ENCODE peak calls at places on chromosomes 11 and 22, in ten cellular contexts. T is ureter; N is NCI-H1092 treated with DMSO at 0.1 percent for 48 hours; R is GM03348; Q is HL-60; L is fibroblast of villous mesenchyme; J is NCI-H1417 treated with DMSO at 0.1 percent for 48 hours; C is body of pancreas; W is left ventricle myocardium inferior; X is stimulated activated CD8-positive, alpha-beta memory T cell treated with anti-CD3 and anti-CD28 coated beads, Interleukin-7, amount 100 ng/mL, for 48 hours. Z is an unnamed sample.

GRCh38 chr22:47846206-47846605 is 1083.8 kb downstream of the TBC1D22A start:
- DNase-seq in C (no peak), L (no peak), Q (no peak), R (no peak), J (no peak), N (no peak), T (no peak), X (no peak), W (no peak), Z (no peak)

GRCh38 chr11:10382518-10382917 is 72.5 kb upstream of the AMPD3 start:
- DNase-seq in X (no peak), N (no peak), T (peak; percentile 17), J (no peak), R (peak; percentile 46), W (no peak), C (no peak), L (no peak), Q (no peak), Z (no peak)

GRCh38 chr11:27718346-27718852 is 18.1 kb upstream of the BDNF start:
- DNase-seq in L (peak; percentile 97), J (no peak), N (peak; percentile 67), Q (no peak), C (peak; percentile 37), X (no peak), T (peak; percentile 47), R (peak; percentile 93), W (no peak), Z (no peak)

GRCh38 chr11:129728571-129728970 is 87.1 kb upstream of the TMEM45B start:
- DNase-seq in C (peak; percentile 29), R (no peak), Q (no peak), X (no peak), W (no peak), L (no peak), T (no peak), J (peak; percentile 88), N (peak; percentile 82), Z (no peak)

GRCh38 chr11:94638278-94638901 is 71.2 kb downstream of the PIWIL4 start:
- DNase-seq in X (no peak), Q (no peak), N (no peak), C (no peak), W (no peak), R (peak; percentile 36), T (no peak), J (no peak), L (no peak), Z (no peak)

GRCh38 chr22:26556904-26557303 is 33.0 kb downstream of the TPST2 start:
- DNase-seq in J (no peak), Q (no peak), C (peak; percentile 96), R (no peak), W (no peak), T (no peak), L (no peak), X (no peak), N (no peak), Z (no peak)

GRCh38 chr11:70616317-70616716 is 218.0 kb downstream of the CTTN start:
- DNase-seq in W (no peak), X (no peak), R (no peak), N (no peak), L (no peak), C (no peak), Q (no peak), J (no peak), T (no peak), Z (no peak)

GRCh38 chr11:87359401-87359800 is 321.7 kb downstream of the TMEM135 start:
- DNase-seq in J (peak; percentile 60), X (no peak), N (peak; percentile 22), Q (no peak), R (no peak), C (no peak), T (no peak), L (no peak), W (no peak), Z (no peak)

GRCh38 chr11:71342951-71343827 is 90.8 kb upstream of the SHANK2 start:
- DNase-seq in Q (no peak), X (peak; percentile 8), N (peak; percentile 47), W (no peak), C (peak; percentile 74), T (no peak), L (peak; percentile 26), R (peak; percentile 78), J (no peak), Z (no peak)

GRCh38 chr11:61377461-61378160 is 14.8 kb upstream of the TMEM216 start:
- DNase-seq in R (peak; percentile 37), T (no peak), N (no peak), L (peak; percentile 37), X (no peak), Q (no peak), W (no peak), C (no peak), J (no peak), Z (no peak)

GRCh38 chr22:46055176-46055850 is 78.4 kb upstream of the WNT7B start:
- DNase-seq in C (peak; percentile 77), L (no peak), J (no peak), N (no peak), X (no peak), T (no peak), W (peak; percentile 63), R (no peak), Q (no peak), Z (no peak)

GRCh38 chr11:64561984-64562722 is 28.9 kb upstream of the SLC22A12 start:
- DNase-seq in L (no peak), Q (no peak), N (no peak), J (no peak), C (no peak), W (no peak), X (no peak), R (no peak), T (no peak), Z (no peak)

GRCh38 chr11:118618991-118619375 is 11.6 kb downstream of the PHLDB1 start:
- DNase-seq in T (no peak), J (no peak), Q (no peak), L (peak; percentile 88), X (no peak), R (peak; percentile 85), N (no peak), C (no peak), W (peak; percentile 64), Z (no peak)

GRCh38 chr11:44258190-44258489 is 51.8 kb downstream of the ALX4 start:
- DNase-seq in R (no peak), C (no peak), L (peak; percentile 50), T (no peak), X (no peak), J (no peak), W (no peak), Q (no peak), N (no peak), Z (no peak)

GRCh38 chr11:125952973-125953372 is 7.1 kb downstream of the VSIG10L2 start:
- DNase-seq in R (no peak), L (no peak), Q (no peak), J (no peak), C (peak; percentile 56), W (peak; percentile 63), N (peak; percentile 30), T (peak; percentile 86), X (no peak), Z (no peak)

GRCh38 chr22:27011131-27011530 is 353.7 kb downstream of the MIAT start:
- DNase-seq in Q (no peak), C (no peak), R (no peak), T (no peak), X (no peak), L (no peak), W (no peak), N (no peak), J (no peak), Z (no peak)

GRCh38 chr11:12686246-12687060 is 12.2 kb downstream of the TEAD1 start:
- DNase-seq in N (no peak), W (no peak), L (no peak), Q (no peak), T (no peak), J (no peak), X (no peak), C (no peak), R (no peak), Z (no peak)

GRCh38 chr11:7668464-7668863 is 4.8 kb downstream of the CYB5R2 start:
- DNase-seq in W (no peak), C (no peak), L (no peak), X (no peak), J (no peak), T (no peak), Q (no peak), N (no peak), R (no peak), Z (no peak)

GRCh38 chr11:119904636-119905035 is 175.6 kb upstream of the NECTIN1 start:
- DNase-seq in W (no peak), C (peak; percentile 53), X (no peak), R (no peak), Q (no peak), L (no peak), J (no peak), N (no peak), T (no peak), Z (no peak)

GRCh38 chr11:2519879-2520735 is 75.3 kb downstream of the KCNQ1 start:
- DNase-seq in L (no peak), J (no peak), Q (no peak), N (no peak), R (no peak), W (peak; percentile 6), T (peak; percentile 39), X (no peak), C (peak; percentile 6), Z (no peak)

GRCh38 chr11:107689317-107690202 is 22.3 kb downstream of the SLN start:
- DNase-seq in X (peak; percentile 25), T (peak; percentile 71), W (peak; percentile 42), J (peak; percentile 36), R (peak; percentile 80), Q (no peak), N (peak; percentile 43), C (peak; percentile 87), L (peak; percentile 74), Z (no peak)